ENCODE peak calls at places on chromosomes 13 and 19, in eight cellular contexts. N is AG10803, M is left lung, F is kidney epithelial cell, U is fibroblast of mammary gland, D is fibroblast of lung, O is psoas muscle, Q is choroid plexus epithelial cell. H is an unnamed sample.

GRCh38 chr19:2251577-2252480 is 2.7 kb downstream of the AMH start:
- DNase-seq in Q (no peak), U (no peak), M (no peak), N (no peak), D (peak; percentile 25), F (no peak), O (no peak), H (no peak)

GRCh38 chr19:6873708-6874431 is 13.5 kb upstream of the ADGRE1 start:
- DNase-seq in U (no peak), N (no peak), Q (no peak), O (no peak), D (no peak), F (no peak), M (no peak), H (no peak)

GRCh38 chr13:59437902-59438301 is 725.8 kb downstream of the DIAPH3 start:
- DNase-seq in O (no peak), N (no peak), U (no peak), M (no peak), F (no peak), D (no peak), Q (no peak), H (no peak)

GRCh38 chr13:66520511-66521390 is 709.4 kb downstream of the PCDH9 start:
- DNase-seq in D (peak; percentile 66), Q (no peak), M (no peak), O (no peak), F (no peak), N (no peak), U (no peak), H (no peak)

GRCh38 chr13:108705031-108705430 is 75.6 kb downstream of the MYO16 start:
- DNase-seq in F (peak; percentile 7), Q (no peak), U (no peak), N (no peak), O (no peak), D (no peak), M (no peak), H (no peak)

GRCh38 chr19:38676023-38676877 is 28.8 kb downstream of the ACTN4 start:
- DNase-seq in D (peak; percentile 87), N (peak; percentile 54), U (peak; percentile 62), Q (peak; percentile 78), M (no peak), F (no peak), O (peak; percentile 63), H (peak; percentile 62)

GRCh38 chr19:16325161-16325527 is 518 bp downstream of the KLF2 start:
- DNase-seq in M (peak; percentile 53), F (no peak), O (no peak), U (no peak), D (no peak), N (peak; percentile 31), Q (no peak), H (no peak)

GRCh38 chr19:16374436-16374835 is 49.8 kb downstream of the KLF2 start:
- DNase-seq in O (peak; percentile 36), D (no peak), F (no peak), U (no peak), M (no peak), Q (no peak), N (no peak), H (no peak)

GRCh38 chr19:10805075-10805757 is 30.8 kb downstream of the TMED1 start:
- DNase-seq in O (no peak), Q (no peak), M (peak; percentile 54), U (no peak), F (no peak), N (no peak), D (no peak), H (no peak)

GRCh38 chr19:40799558-40800338 is 757 bp downstream of the EGLN2 start:
- DNase-seq in N (no peak), F (no peak), D (no peak), U (no peak), O (peak; percentile 76), Q (peak; percentile 42), M (peak; percentile 68), H (no peak)

GRCh38 chr13:20160346-20161274 is at the start of gene GJA3:
- DNase-seq in O (no peak), M (no peak), Q (peak; percentile 11), D (peak; percentile 44), N (peak; percentile 4), U (peak; percentile 23), F (no peak), H (no peak)

GRCh38 chr19:33292595-33293254 is 9.6 kb downstream of the CEBPA start:
- DNase-seq in O (peak; percentile 65), N (peak; percentile 66), U (peak; percentile 33), M (peak; percentile 77), F (no peak), Q (no peak), D (no peak), H (peak; percentile 42)

GRCh38 chr19:34393629-34394028 is 10.6 kb upstream of the PDCD2L start:
- DNase-seq in N (no peak), O (peak; percentile 80), F (no peak), U (no peak), M (no peak), D (no peak), Q (no peak), H (no peak)

GRCh38 chr19:47633516-47633915 is 24.6 kb downstream of the BICRA start:
- DNase-seq in N (no peak), O (no peak), M (no peak), U (no peak), Q (no peak), F (no peak), D (no peak), H (no peak)

GRCh38 chr19:55118401-55118991 is 1.1 kb upstream of the PPP1R12C start:
- DNase-seq in Q (peak; percentile 71), M (peak; percentile 76), D (no peak), O (peak; percentile 74), U (peak; percentile 50), N (peak; percentile 30), F (no peak), H (no peak)

GRCh38 chr19:46546194-46546896 is 50.7 kb upstream of the PNMA8B start:
- DNase-seq in D (peak; percentile 49), U (peak; percentile 48), O (peak; percentile 61), Q (peak; percentile 77), F (peak; percentile 19), N (peak; percentile 18), M (peak; percentile 70), H (peak; percentile 14)

GRCh38 chr19:13315495-13315894 is 165.3 kb downstream of the IER2 start:
- DNase-seq in F (no peak), Q (no peak), O (no peak), N (no peak), M (no peak), U (no peak), D (no peak), H (no peak)

GRCh38 chr19:49339364-49340068 is 4.3 kb downstream of the CD37 start:
- DNase-seq in D (peak; percentile 91), M (peak; percentile 88), O (peak; percentile 90), Q (peak; percentile 95), F (peak; percentile 71), N (peak; percentile 78), U (peak; percentile 82), H (no peak)

GRCh38 chr19:47381653-47382279 is 32.7 kb downstream of the DHX34 start:
- DNase-seq in F (no peak), O (no peak), U (no peak), N (no peak), M (peak; percentile 60), Q (no peak), D (no peak), H (no peak)

GRCh38 chr13:65378943-65379519 is 1851.1 kb downstream of the PCDH9 start:
- DNase-seq in D (peak; percentile 32), U (peak; percentile 5), M (no peak), N (peak; percentile 1), F (no peak), Q (peak; percentile 55), O (no peak), H (peak; percentile 28)

GRCh38 chr19:13951799-13952153 is 533 bp upstream of the DCAF15 start:
- DNase-seq in Q (no peak), F (no peak), D (no peak), N (no peak), U (no peak), M (no peak), O (no peak), H (no peak)

DNA sequence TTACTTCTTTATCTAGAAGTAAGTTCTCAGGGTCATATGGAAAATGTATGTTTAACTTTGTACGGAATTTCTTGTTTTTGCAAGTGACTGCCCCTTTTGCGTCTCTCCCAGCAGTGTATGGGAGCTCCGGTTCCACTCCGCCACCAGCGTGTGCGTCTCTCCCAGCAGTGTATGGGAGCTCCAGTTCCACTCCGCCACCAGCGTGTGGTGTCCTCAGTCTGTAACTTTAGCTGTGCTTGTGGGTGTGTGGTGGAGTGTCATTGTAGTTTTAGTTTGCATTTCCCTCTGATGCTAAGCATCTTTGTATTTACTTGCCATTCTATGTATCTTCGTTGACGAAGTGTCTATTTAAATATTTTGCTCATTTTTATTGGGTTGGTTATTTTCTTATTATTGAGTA is 2.4 kb downstream of the CUL4A start:
- DNase-seq in F (no peak), U (no peak), Q (no peak), O (no peak), M (no peak), N (no peak), D (no peak), H (no peak)
- TF ChIP-seq CTCF in F (peak; percentile 13), U (peak; percentile 3), Q (peak; percentile 44), O (no peak), M (no peak), N (peak; percentile 4), D (no peak), H (peak; percentile 36)

GRCh38 chr13:45928843-45929242 is 77.3 kb upstream of the SIAH3 start:
- DNase-seq in D (peak; percentile 16), Q (peak; percentile 35), O (no peak), N (no peak), F (peak; percentile 28), M (no peak), U (no peak), H (no peak)
- TF ChIP-seq CTCF in D (no peak), Q (no peak), O (no peak), N (no peak), F (no peak), M (no peak), U (no peak), H (no peak)

GRCh38 chr13:111156421-111156820 is 41.3 kb downstream of the ARHGEF7 start:
- DNase-seq in O (no peak), F (no peak), Q (no peak), M (no peak), U (no peak), N (peak; percentile 34), D (peak; percentile 2), H (no peak)

GRCh38 chr13:111152836-111153235 is 37.7 kb downstream of the ARHGEF7 start:
- DNase-seq in U (peak; percentile 24), M (no peak), F (no peak), O (no peak), N (no peak), D (peak; percentile 22), Q (peak; percentile 29), H (no peak)

GRCh38 chr13:111158136-111158805 is 43.2 kb downstream of the ARHGEF7 start:
- DNase-seq in O (no peak), U (no peak), D (peak; percentile 20), N (peak; percentile 43), Q (peak; percentile 11), F (no peak), M (no peak), H (no peak)

GRCh38 chr13:111153279-111153976 is 38.3 kb downstream of the ARHGEF7 start:
- DNase-seq in M (peak; percentile 92), O (peak; percentile 97), N (peak; percentile 91), D (peak; percentile 94), F (peak; percentile 61), U (peak; percentile 86), Q (peak; percentile 91), H (peak; percentile 84)

GRCh38 chr13:111153977-111154332 is 38.8 kb downstream of the ARHGEF7 start:
- DNase-seq in M (peak; percentile 59), F (no peak), U (peak; percentile 26), D (no peak), N (peak; percentile 35), O (no peak), Q (no peak), H (no peak)
- TF ChIP-seq CTCF in M (no peak), F (peak; percentile 32), U (no peak), D (peak; percentile 19), N (peak; percentile 11), O (no peak), Q (peak; percentile 47), H (peak; percentile 43)

GRCh38 chr13:98869408-98870090 is 108.3 kb downstream of the DOCK9 start:
- DNase-seq in M (no peak), U (peak; percentile 38), D (no peak), Q (peak; percentile 20), F (no peak), N (no peak), O (no peak), H (no peak)
- TF ChIP-seq CTCF in M (no peak), U (peak; percentile 39), D (peak; percentile 23), Q (peak; percentile 29), F (no peak), N (peak; percentile 25), O (no peak), H (peak; percentile 71)